ENCODE peak calls at places on chromosomes 11 and 22, in seven cellular contexts. One of them, this sample, is unnamed. For H3K4me1, the result is how much of the 10 kb centered on the place peaks cover.

GRCh38 chr22:24329453-24329852 is 58.8 kb downstream of the SPECC1L start:
- DNase-seq in lower lobe of right lung: no peak
- DNase-seq in HepG2: no peak
- DNase-seq in IMR-90: no peak
- DNase-seq in uterus: no peak
- DNase-seq in Panc1: no peak
- DNase-seq in OCI-LY7: no peak
- DNase-seq in this sample: no peak

GRCh38 chr22:24428751-24429410 is 1.5 kb downstream of the ADORA2A start:
- DNase-seq in lower lobe of right lung: peak
- DNase-seq in HepG2: no peak
- DNase-seq in IMR-90: no peak
- DNase-seq in uterus: no peak
- DNase-seq in Panc1: no peak
- DNase-seq in OCI-LY7: peak
- DNase-seq in this sample: no peak

GRCh38 chr11:119027561-119028345 is 2.9 kb downstream of the SLC37A4 start:
- DNase-seq in lower lobe of right lung: no peak
- DNase-seq in HepG2: no peak
- DNase-seq in IMR-90: no peak
- DNase-seq in uterus: no peak
- DNase-seq in Panc1: no peak
- DNase-seq in OCI-LY7: no peak
- DNase-seq in this sample: no peak

GRCh38 chr11:87878373-87878779 is 296.9 kb downstream of the RAB38 start:
- DNase-seq in lower lobe of right lung: no peak
- DNase-seq in HepG2: peak
- DNase-seq in IMR-90: peak
- DNase-seq in uterus: no peak
- DNase-seq in Panc1: peak
- DNase-seq in OCI-LY7: peak
- DNase-seq in this sample: no peak

GRCh38 chr11:44938066-44938691 is 12.5 kb downstream of the TP53I11 start:
- DNase-seq in lower lobe of right lung: no peak
- DNase-seq in HepG2: no peak
- DNase-seq in IMR-90: no peak
- DNase-seq in uterus: no peak
- DNase-seq in Panc1: no peak
- DNase-seq in OCI-LY7: no peak
- DNase-seq in this sample: no peak

GRCh38 chr11:68165601-68166000 is 44.4 kb upstream of the CHKA start:
- DNase-seq in lower lobe of right lung: no peak
- DNase-seq in HepG2: no peak
- DNase-seq in IMR-90: no peak
- DNase-seq in uterus: no peak
- DNase-seq in Panc1: no peak
- DNase-seq in OCI-LY7: no peak
- DNase-seq in this sample: no peak

GRCh38 chr11:18011633-18012313 is 1.1 kb downstream of the SERGEF start:
- DNase-seq in lower lobe of right lung: no peak
- DNase-seq in HepG2: peak
- DNase-seq in IMR-90: no peak
- DNase-seq in uterus: no peak
- DNase-seq in Panc1: no peak
- DNase-seq in OCI-LY7: no peak
- DNase-seq in this sample: no peak

GRCh38 chr11:35907648-35908431 is 36.0 kb upstream of the LDLRAD3 start:
- DNase-seq in lower lobe of right lung: no peak
- DNase-seq in HepG2: no peak
- DNase-seq in IMR-90: peak
- DNase-seq in uterus: peak
- DNase-seq in Panc1: peak
- DNase-seq in OCI-LY7: no peak
- DNase-seq in this sample: no peak

GRCh38 chr11:19905280-19905853 is 192.7 kb downstream of the NAV2 start:
- DNase-seq in lower lobe of right lung: no peak
- DNase-seq in HepG2: peak
- DNase-seq in IMR-90: peak
- DNase-seq in uterus: no peak
- DNase-seq in Panc1: no peak
- DNase-seq in OCI-LY7: peak
- DNase-seq in this sample: no peak

GRCh38 chr11:19577849-19578619 is 134.6 kb upstream of the NAV2 start:
- DNase-seq in lower lobe of right lung: no peak
- DNase-seq in HepG2: no peak
- DNase-seq in IMR-90: peak
- DNase-seq in uterus: peak
- DNase-seq in Panc1: no peak
- DNase-seq in OCI-LY7: no peak
- DNase-seq in this sample: peak

GRCh38 chr11:64504999-64505398 is 86.0 kb upstream of the SLC22A12 start:
- DNase-seq in lower lobe of right lung: no peak
- DNase-seq in HepG2: no peak
- DNase-seq in IMR-90: no peak
- DNase-seq in uterus: no peak
- DNase-seq in Panc1: no peak
- DNase-seq in OCI-LY7: no peak
- DNase-seq in this sample: no peak

GRCh38 chr11:4865855-4866254 is 15.8 kb upstream of the OR51T1 start:
- DNase-seq in lower lobe of right lung: no peak
- DNase-seq in HepG2: no peak
- DNase-seq in IMR-90: no peak
- DNase-seq in uterus: no peak
- DNase-seq in Panc1: no peak
- DNase-seq in OCI-LY7: no peak
- DNase-seq in this sample: no peak

GRCh38 chr11:124674571-124674970 is 867 bp downstream of the SPA17 start:
- DNase-seq in lower lobe of right lung: no peak
- DNase-seq in HepG2: no peak
- DNase-seq in IMR-90: no peak
- DNase-seq in uterus: no peak
- DNase-seq in Panc1: no peak
- DNase-seq in OCI-LY7: no peak
- DNase-seq in this sample: no peak

DNA sequence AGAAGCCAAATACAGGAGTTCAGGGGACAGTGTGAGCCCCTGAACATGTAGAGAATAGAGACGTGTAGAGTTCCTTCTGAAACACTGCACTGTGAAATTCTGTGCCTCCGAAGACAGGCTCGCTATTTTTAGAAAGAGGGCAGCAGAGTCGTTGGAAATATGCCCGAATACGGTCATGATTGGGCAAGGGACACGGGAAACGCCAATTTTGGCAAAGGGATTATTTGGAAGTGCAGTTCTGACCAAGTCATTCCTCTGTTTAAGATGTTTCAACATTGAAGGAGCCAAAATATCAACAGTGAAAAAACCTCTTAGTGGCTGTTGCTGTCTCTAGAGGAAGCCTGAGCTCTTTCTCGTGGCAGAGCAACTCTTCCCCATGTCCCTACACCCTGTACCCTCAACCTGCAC is 9.5 kb upstream of the CBX6 start:
- DNase-seq in lower lobe of right lung: no peak
- DNase-seq in HepG2: no peak
- DNase-seq in IMR-90: peak
- DNase-seq in uterus: peak
- DNase-seq in Panc1: no peak
- DNase-seq in OCI-LY7: no peak
- DNase-seq in this sample: no peak
- TF ChIP-seq CTCF in lower lobe of right lung: no peak
- TF ChIP-seq CTCF in HepG2: no peak
- TF ChIP-seq CTCF in IMR-90: no peak
- TF ChIP-seq CTCF in uterus: no peak
- TF ChIP-seq CTCF in Panc1: no peak
- TF ChIP-seq CTCF in OCI-LY7: no peak
- TF ChIP-seq CTCF in this sample: no peak

DNA sequence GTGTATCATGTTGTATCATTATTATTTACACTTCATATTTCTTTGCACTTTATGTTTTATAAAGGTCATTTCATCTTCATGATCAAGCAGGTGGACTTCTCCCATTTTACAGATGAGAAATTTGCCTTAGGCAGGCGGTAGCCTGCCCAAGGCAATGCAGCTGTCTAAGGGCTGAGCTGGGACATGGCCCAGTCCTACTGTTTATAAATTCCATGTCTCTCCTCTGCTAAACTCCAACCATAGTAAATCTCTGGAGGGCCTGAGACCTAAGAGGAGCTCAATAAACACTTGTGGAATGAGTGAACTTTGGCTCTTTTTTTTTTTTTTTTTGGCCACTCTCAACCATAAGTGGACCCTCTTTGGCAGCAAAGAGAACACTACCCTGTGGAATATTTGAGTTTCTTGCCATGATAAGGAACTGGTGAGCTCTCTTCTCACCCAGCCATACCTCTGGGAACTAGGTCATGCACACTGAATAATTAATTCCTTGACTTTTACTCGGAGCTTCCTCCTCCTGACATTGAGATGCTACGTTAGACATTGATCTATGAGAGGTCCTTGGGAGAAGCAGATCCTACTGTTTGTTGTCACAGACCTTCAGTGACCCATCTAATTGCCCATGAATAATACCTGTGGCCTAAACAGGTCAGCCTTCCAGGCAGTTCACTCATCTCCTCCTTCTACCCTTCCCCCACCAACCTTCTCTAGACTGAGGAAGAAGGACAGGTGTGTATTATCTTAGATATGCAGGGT is 30.0 kb downstream of the MICAL2 start:
- DNase-seq in lower lobe of right lung: no peak
- DNase-seq in HepG2: no peak
- DNase-seq in IMR-90: peak
- DNase-seq in uterus: no peak
- DNase-seq in Panc1: no peak
- DNase-seq in OCI-LY7: no peak
- DNase-seq in this sample: no peak
- H3K4me1 ChIP-seq in lower lobe of right lung: half or more
- H3K4me1 ChIP-seq in HepG2: under half
- H3K4me1 ChIP-seq in IMR-90: half or more
- H3K4me1 ChIP-seq in uterus: under half
- H3K4me1 ChIP-seq in Panc1: under half
- H3K4me1 ChIP-seq in OCI-LY7: under half
- H3K4me1 ChIP-seq in this sample: under half

GRCh38 chr22:49305215-49305965 is 522.3 kb downstream of the BRD1 start:
- DNase-seq in lower lobe of right lung: peak
- DNase-seq in HepG2: peak
- DNase-seq in IMR-90: no peak
- DNase-seq in uterus: peak
- DNase-seq in Panc1: no peak
- DNase-seq in OCI-LY7: peak
- DNase-seq in this sample: peak

GRCh38 chr22:49305966-49306631 is 521.6 kb downstream of the BRD1 start:
- DNase-seq in lower lobe of right lung: no peak
- DNase-seq in HepG2: no peak
- DNase-seq in IMR-90: no peak
- DNase-seq in uterus: no peak
- DNase-seq in Panc1: no peak
- DNase-seq in OCI-LY7: no peak
- DNase-seq in this sample: peak

GRCh38 chr22:49307071-49307830 is 520.4 kb downstream of the BRD1 start:
- DNase-seq in lower lobe of right lung: no peak
- DNase-seq in HepG2: no peak
- DNase-seq in IMR-90: no peak
- DNase-seq in uterus: no peak
- DNase-seq in Panc1: no peak
- DNase-seq in OCI-LY7: peak
- DNase-seq in this sample: peak

GRCh38 chr22:49307870-49308269 is 519.8 kb downstream of the BRD1 start:
- DNase-seq in lower lobe of right lung: no peak
- DNase-seq in HepG2: no peak
- DNase-seq in IMR-90: no peak
- DNase-seq in uterus: no peak
- DNase-seq in Panc1: no peak
- DNase-seq in OCI-LY7: no peak
- DNase-seq in this sample: peak

GRCh38 chr22:49306632-49306975 is 521.1 kb downstream of the BRD1 start:
- DNase-seq in lower lobe of right lung: no peak
- DNase-seq in HepG2: no peak
- DNase-seq in IMR-90: no peak
- DNase-seq in uterus: no peak
- DNase-seq in Panc1: no peak
- DNase-seq in OCI-LY7: no peak
- DNase-seq in this sample: no peak
- H3K27ac ChIP-seq in lower lobe of right lung: no peak
- H3K27ac ChIP-seq in HepG2: no peak
- H3K27ac ChIP-seq in IMR-90: no peak
- H3K27ac ChIP-seq in uterus: no peak
- H3K27ac ChIP-seq in Panc1: no peak
- H3K27ac ChIP-seq in OCI-LY7: no peak
- H3K27ac ChIP-seq in this sample: no peak

GRCh38 chr11:61726775-61727174 is 25.7 kb upstream of the MYRF start:
- DNase-seq in lower lobe of right lung: no peak
- DNase-seq in HepG2: no peak
- DNase-seq in IMR-90: no peak
- DNase-seq in uterus: no peak
- DNase-seq in Panc1: no peak
- DNase-seq in OCI-LY7: no peak
- DNase-seq in this sample: no peak

GRCh38 chr11:61728940-61729219 is 23.6 kb upstream of the MYRF start:
- DNase-seq in lower lobe of right lung: no peak
- DNase-seq in HepG2: no peak
- DNase-seq in IMR-90: peak
- DNase-seq in uterus: no peak
- DNase-seq in Panc1: no peak
- DNase-seq in OCI-LY7: no peak
- DNase-seq in this sample: no peak

GRCh38 chr11:61727401-61727811 is 25.0 kb upstream of the MYRF start:
- DNase-seq in lower lobe of right lung: no peak
- DNase-seq in HepG2: no peak
- DNase-seq in IMR-90: no peak
- DNase-seq in uterus: no peak
- DNase-seq in Panc1: no peak
- DNase-seq in OCI-LY7: no peak
- DNase-seq in this sample: no peak

GRCh38 chr11:61730222-61730994 is 22.0 kb upstream of the MYRF start:
- DNase-seq in lower lobe of right lung: no peak
- DNase-seq in HepG2: no peak
- DNase-seq in IMR-90: no peak
- DNase-seq in uterus: no peak
- DNase-seq in Panc1: no peak
- DNase-seq in OCI-LY7: no peak
- DNase-seq in this sample: peak

DNA sequence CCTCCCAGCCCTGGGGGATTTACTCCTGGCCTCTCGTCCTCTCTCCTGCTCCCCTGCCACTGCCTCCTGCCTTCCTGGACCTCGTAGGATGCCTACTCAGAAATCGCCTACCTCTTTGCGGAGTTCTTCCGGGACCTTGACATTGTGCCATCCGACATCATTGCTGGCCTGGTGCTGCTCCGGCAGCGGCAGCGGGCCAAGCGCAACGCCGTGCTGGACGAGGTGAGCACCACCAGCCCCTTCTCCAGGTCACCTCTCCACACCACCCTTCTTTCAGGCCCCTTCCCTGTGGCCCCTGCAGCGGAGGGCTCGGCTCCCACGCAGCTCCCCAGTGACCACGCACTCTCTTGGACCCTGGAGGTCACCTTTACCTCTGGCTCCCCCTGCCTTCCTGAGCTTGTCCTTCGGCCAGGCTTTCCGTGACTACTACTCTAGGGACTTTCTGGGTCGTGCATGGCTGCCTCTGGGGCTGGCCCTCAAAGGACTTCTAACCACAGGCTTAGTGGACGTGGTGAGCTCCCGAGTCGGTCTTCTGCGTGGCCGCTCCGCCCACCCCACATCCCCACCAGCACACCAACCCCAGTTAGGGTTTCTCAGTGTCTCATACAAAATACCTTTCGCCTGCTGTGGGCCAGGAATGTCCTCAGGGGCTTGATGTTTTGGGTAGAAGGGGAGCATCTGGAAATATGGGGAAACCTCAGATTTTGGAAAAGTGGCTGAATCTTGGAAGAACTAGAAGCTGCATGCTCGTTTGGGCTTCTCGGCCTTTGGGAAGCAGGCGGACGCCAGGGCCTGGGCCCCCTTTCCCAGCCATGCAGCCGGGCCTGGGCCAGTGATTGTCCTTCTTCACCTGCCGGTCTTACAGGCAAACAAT is 24.1 kb upstream of the MYRF start:
- DNase-seq in lower lobe of right lung: no peak
- DNase-seq in HepG2: no peak
- DNase-seq in IMR-90: no peak
- DNase-seq in uterus: no peak
- DNase-seq in Panc1: no peak
- DNase-seq in OCI-LY7: no peak
- DNase-seq in this sample: no peak
- TF ChIP-seq CTCF in lower lobe of right lung: no peak
- TF ChIP-seq CTCF in HepG2: peak
- TF ChIP-seq CTCF in IMR-90: peak
- TF ChIP-seq CTCF in uterus: no peak
- TF ChIP-seq CTCF in Panc1: no peak
- TF ChIP-seq CTCF in OCI-LY7: no peak
- TF ChIP-seq CTCF in this sample: no peak